ENCODE peak calls at places on chromosomes 16 and 17, in six cellular contexts. Q is H9, S is kidney, U is DND-41, I is colonic mucosa, D is NT2/D1. M is an unnamed sample.

GRCh38 chr16:10556240-10556639 is 24.2 kb downstream of the EMP2 start:
- DNase-seq in I (no peak), U (no peak), Q (no peak), D (no peak), S (no peak), M (no peak)

GRCh38 chr17:5711344-5711743 is 127.0 kb upstream of the NLRP1 start:
- DNase-seq in S (no peak), U (no peak), D (no peak), Q (peak; percentile 17), I (no peak), M (no peak)

GRCh38 chr17:42055496-42055895 is 5.1 kb upstream of the C17orf113 start:
- DNase-seq in Q (peak; percentile 36), D (no peak), U (no peak), S (no peak), I (no peak), M (no peak)

GRCh38 chr16:23784811-23785447 is 30.1 kb downstream of the CHP2 start:
- DNase-seq in I (no peak), U (no peak), Q (no peak), D (no peak), S (no peak), M (no peak)

GRCh38 chr17:29176500-29177351 is 3.5 kb downstream of the MYO18A start:
- DNase-seq in U (no peak), S (peak; percentile 86), D (no peak), I (peak; percentile 84), Q (peak; percentile 88), M (peak; percentile 88)

GRCh38 chr16:67339453-67339852 is 12.8 kb downstream of the LRRC36 start:
- DNase-seq in D (no peak), I (no peak), S (no peak), U (no peak), Q (no peak), M (no peak)

GRCh38 chr17:14308965-14309879 is 8.3 kb downstream of the HS3ST3B1 start:
- DNase-seq in D (no peak), I (peak; percentile 88), Q (peak; percentile 100), U (no peak), S (peak; percentile 97), M (no peak)

GRCh38 chr17:413016-413350 is 60.4 kb upstream of the RPH3AL start:
- DNase-seq in S (no peak), Q (no peak), D (no peak), I (no peak), U (no peak), M (no peak)

DNA sequence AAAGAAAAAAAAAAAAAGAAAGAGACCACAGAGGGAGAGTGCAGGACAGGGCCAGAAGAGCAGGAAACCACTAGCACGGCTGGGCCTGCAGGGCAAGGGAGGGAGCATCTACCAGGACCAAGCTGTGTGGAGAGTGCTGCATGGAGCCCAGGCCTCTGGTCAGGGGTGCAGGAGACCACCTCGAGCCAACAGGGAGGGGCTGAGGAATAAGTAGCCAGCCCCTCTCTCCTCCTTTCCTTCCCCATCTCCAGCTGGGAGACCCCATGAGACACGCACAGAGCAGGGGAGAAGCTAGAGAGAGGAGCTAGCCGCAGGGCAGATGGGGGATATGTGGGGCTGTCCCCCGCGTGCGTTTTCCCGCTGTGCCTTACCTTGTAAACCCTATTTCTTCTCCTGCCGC is 67.1 kb upstream of the DNAH17 start:
- DNase-seq in I (no peak), S (no peak), Q (no peak), D (no peak), U (no peak), M (no peak)
- H3K9ac ChIP-seq in I (no peak overlapping the region), S (no peak overlapping the region), Q (no peak overlapping the region), D (no peak overlapping the region), U (no peak overlapping the region), M (no peak overlapping the region)

DNA sequence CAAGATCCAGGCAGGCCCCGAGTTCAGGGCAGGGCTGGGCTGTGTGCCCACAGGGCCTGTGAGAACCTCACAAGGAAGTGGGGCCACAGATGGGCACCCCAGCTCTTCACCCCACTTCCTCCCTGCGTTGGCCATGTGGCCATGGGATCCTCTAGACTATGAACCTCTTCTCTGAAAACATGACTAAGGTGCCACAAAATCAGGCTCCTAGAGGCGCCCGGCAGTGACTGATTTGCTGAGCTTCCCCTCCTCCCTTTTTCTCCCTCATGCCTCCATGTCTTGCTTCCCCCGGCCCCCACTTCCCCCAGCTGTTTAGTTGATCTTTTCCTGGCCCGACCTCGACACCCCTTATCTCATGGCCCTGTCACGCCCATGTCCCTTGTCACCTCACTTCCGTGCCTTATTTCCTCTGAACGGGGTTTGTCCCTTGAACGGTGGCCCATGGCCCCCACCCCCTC is 87.1 kb downstream of the KCNJ12 start:
- DNase-seq in S (no peak), Q (no peak), D (no peak), I (no peak), U (no peak), M (no peak)
- H3K9ac ChIP-seq in S (no peak overlapping the region), Q (no peak overlapping the region), D (peak overlapping the region; percentile 66), I (no peak overlapping the region), U (no peak overlapping the region), M (no peak overlapping the region)

GRCh38 chr16:46753015-46753414 is 4.9 kb upstream of the MYLK3 start:
- DNase-seq in S (no peak), I (no peak), U (no peak), D (no peak), Q (no peak), M (no peak)

GRCh38 chr16:46756772-46757171 is 8.6 kb upstream of the MYLK3 start:
- DNase-seq in D (no peak), U (no peak), I (no peak), S (no peak), Q (no peak), M (no peak)

GRCh38 chr16:46762583-46762982 is 14.4 kb upstream of the MYLK3 start:
- DNase-seq in S (no peak), D (no peak), I (no peak), Q (no peak), U (no peak), M (no peak)

GRCh38 chr16:46759309-46759708 is 11.2 kb upstream of the MYLK3 start:
- DNase-seq in U (no peak), Q (no peak), S (no peak), D (no peak), I (no peak), M (no peak)

GRCh38 chr16:46757339-46758050 is 9.4 kb upstream of the MYLK3 start:
- DNase-seq in Q (no peak), U (no peak), S (no peak), I (no peak), D (no peak), M (no peak)
- H3K9ac ChIP-seq in Q (no peak overlapping the region), U (no peak overlapping the region), S (no peak overlapping the region), I (no peak overlapping the region), D (no peak overlapping the region), M (no peak overlapping the region)

DNA sequence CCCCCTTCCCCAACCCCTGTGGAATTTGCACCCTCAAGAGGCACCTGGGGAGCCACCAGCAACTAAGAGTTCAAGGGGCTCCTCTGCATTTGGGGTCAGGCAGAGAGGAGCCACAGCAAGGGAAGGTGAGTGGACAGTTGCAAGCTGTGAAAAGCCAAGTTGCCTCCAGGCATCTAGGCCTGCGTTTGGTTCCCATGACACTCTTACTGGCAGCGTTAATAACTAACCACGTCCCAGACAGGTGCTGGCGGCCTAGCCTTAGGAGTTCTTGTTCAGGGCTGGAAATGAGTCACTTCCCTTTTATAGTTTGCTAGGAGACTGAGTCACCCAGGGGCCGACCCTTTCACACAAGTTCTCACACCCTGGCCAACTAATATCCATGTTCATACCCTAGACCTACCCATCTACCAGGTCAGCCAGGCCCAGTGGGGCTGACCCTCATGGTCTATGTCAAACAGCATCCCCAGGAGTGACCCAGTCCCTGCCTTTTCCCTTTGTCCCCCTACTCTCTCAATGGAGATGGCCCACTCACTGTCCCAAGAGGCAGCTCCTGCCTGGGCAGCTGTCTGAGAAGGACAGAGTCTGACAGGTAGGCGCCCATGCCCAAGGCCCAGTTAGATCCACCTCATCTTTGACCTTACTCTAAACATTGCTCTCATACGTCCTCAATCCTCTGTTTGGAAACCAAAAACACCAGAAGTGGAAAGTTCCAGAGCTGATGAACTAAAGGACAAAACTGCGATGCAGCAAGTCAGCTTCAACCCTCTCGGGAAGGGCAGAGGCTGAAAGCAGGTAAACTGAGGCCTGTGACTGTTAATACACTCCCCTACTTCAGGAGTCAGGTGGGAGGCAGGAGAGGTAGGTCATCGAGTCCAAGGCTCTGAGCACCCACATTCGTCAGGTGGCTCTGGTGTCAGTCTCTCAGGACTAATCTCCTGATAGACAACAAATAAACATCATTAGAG is 300.6 kb downstream of the SOX9 start:
- DNase-seq in U (peak; percentile 32), D (no peak), Q (no peak), S (peak; percentile 88), I (peak; percentile 82), M (peak; percentile 81)
- H3K9ac ChIP-seq in U (no peak overlapping the region), D (no peak overlapping the region), Q (no peak overlapping the region), S (no peak overlapping the region), I (no peak overlapping the region), M (peak overlapping the region; percentile 66)

DNA sequence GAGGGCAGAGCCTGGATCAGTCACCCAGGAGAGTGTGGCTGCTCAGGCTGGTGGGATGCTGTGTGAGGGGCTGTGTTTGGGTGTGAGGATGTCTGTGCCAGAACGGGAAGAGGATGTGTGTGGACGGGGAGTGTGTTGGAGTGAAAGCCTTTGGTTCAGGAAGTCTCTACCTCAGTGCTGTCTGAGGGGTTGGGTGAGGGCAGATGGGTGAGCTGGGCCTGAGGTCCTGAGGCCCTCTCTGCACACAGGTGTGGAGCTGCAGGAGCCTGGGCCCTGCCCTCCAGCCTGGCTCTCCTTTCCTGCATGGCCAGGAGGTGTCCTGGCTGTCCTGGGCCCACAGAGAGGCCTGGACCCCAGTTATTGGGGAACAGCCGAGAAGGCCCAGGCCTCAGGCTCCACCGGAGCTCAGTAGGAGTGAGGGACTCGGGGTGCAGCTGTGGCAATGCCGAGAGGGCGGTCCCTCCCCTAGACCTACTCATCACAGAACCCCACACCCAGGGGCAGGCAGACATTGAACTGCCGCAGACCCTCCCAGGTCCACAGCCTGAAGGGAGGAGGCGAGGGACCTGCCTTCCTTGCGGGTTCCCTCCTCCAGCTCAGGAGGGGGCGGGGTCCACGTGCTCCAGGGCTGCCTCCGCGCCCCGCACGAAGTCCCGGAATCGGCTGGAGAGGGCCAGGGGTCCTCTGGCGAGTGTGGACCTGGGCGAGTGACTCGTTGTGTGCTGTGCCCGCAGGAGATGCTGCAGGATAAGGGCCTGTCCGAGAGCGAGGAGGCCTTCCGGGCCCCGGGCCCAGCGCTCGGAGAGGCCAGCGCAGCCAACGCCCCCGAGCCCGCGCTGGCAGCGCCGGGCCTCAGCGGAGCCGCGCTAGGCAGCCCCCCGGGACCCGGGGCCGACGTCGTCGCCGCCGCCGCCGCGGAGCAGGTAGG is 3.8 kb downstream of the TBX4 start:
- DNase-seq in Q (no peak), D (no peak), S (no peak), I (no peak), U (no peak), M (no peak)
- H3K9ac ChIP-seq in Q (no peak overlapping the region), D (no peak overlapping the region), S (no peak overlapping the region), I (no peak overlapping the region), U (no peak overlapping the region), M (no peak overlapping the region)

DNA sequence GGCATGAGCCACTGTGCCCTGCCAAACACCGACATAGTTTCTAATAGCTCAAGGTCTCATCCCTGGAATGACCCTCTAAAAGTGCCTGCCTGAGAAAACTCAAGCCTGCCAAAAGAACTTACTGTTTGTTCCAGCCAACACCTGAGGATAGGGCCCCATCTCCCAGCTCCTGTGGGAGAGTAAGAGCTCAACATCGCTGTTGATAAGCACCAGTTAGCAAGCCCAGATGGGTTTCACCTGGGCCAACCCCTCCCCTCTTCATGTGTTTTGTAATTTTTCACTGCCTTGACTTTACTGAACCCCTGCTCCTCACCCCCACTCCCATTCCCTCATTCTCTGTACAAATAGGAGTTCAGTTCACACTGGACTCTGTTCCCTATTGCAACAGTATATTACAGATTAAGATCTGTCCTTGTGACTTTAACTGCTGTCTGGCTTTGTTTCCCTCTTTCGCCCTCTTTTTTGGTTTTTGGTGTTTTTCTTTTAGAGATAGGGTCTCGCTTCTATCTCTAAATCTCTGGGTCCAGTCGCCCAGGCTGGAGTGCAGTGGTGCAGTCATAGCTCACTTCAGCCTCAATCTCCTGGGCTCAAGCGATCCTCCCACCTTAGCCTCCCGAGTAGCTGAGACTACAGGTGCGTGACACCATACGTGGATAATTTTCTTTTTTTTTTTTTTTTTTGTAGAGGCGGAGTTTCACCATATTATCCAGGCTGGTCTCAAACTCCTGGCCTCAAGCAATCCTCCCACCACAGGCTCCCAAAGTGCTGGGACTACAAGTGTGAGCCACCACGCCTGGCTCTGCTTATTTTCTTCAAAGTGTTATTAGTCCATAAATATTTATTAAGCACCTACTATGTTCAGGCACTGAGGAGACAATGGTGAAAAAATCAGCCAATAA is 12.3 kb downstream of the NUPR1 start:
- DNase-seq in S (no peak), I (no peak), U (no peak), D (no peak), Q (no peak), M (no peak)
- H3K9ac ChIP-seq in S (no peak overlapping the region), I (no peak overlapping the region), U (no peak overlapping the region), D (no peak overlapping the region), Q (no peak overlapping the region), M (no peak overlapping the region)